ENCODE peak calls at places on chromosome 11, in six cellular contexts. K is heart right ventricle; J is uterus; D is CD8-positive, alpha-beta memory T cell; Q is lung; S is A549. Y is an unnamed sample.
A peak's percentile ranks its signal among the peaks of the same experiment; 100 is the strongest.

GRCh38 chr11:134719397-134719796 is 307.4 kb upstream of the B3GAT1 start:
- DNase-seq in K (no peak), J (no peak), D (no peak), Q (no peak), S (no peak), Y (no peak)

GRCh38 chr11:8688414-8689362 is 6.1 kb downstream of the RPL27A start:
- DNase-seq in K (peak; percentile 95), J (peak; percentile 94), D (peak; percentile 70), Q (peak; percentile 96), S (peak; percentile 98), Y (peak; percentile 97)

GRCh38 chr11:45148276-45148675 is 1.8 kb downstream of the PRDM11 start:
- DNase-seq in K (no peak), J (no peak), D (no peak), Q (no peak), S (no peak), Y (no peak)

GRCh38 chr11:8221917-8222316 is 41.8 kb downstream of the LMO1 start:
- DNase-seq in K (no peak), J (no peak), D (no peak), Q (no peak), S (no peak), Y (no peak)

GRCh38 chr11:5989203-5989602 is 2.4 kb upstream of the OR52L1 start:
- DNase-seq in K (no peak), J (no peak), D (no peak), Q (no peak), S (no peak), Y (no peak)

GRCh38 chr11:64320556-64320955 is 2.6 kb downstream of the PRDX5 start:
- DNase-seq in K (no peak), J (no peak), D (no peak), Q (no peak), S (no peak), Y (no peak)

GRCh38 chr11:116833816-116834534 is 3.4 kb downstream of the APOA1 start:
- DNase-seq in K (no peak), J (no peak), D (no peak), Q (no peak), S (no peak), Y (no peak)

GRCh38 chr11:15584158-15584557 is 469.4 kb downstream of the INSC start:
- DNase-seq in K (no peak), J (no peak), D (no peak), Q (no peak), S (no peak), Y (no peak)

GRCh38 chr11:83054904-83055380 is 16.8 kb downstream of the RAB30 start:
- DNase-seq in K (no peak), J (no peak), D (no peak), Q (no peak), S (no peak), Y (no peak)

GRCh38 chr11:65718964-65719492 is 1.6 kb downstream of the RNASEH2C start:
- DNase-seq in K (no peak), J (no peak), D (no peak), Q (no peak), S (no peak), Y (peak; percentile 47)

GRCh38 chr11:45657496-45658260 is 7.7 kb downstream of the CHST1 start:
- DNase-seq in K (no peak), J (no peak), D (no peak), Q (no peak), S (no peak), Y (peak; percentile 7)

GRCh38 chr11:92224394-92225205 is at the start of gene FAT3:
- DNase-seq in K (peak; percentile 13), J (no peak), D (no peak), Q (no peak), S (peak; percentile 56), Y (peak; percentile 86)

GRCh38 chr11:74019104-74019738 is 10.3 kb upstream of the UCP3 start:
- DNase-seq in K (peak; percentile 18), J (no peak), D (no peak), Q (no peak), S (no peak), Y (no peak)

GRCh38 chr11:47104337-47104950 is 72.2 kb downstream of the ARFGAP2 start:
- DNase-seq in K (no peak), J (no peak), D (no peak), Q (no peak), S (no peak), Y (no peak)

GRCh38 chr11:35116762-35117588 is 22.0 kb upstream of the CD44 start:
- DNase-seq in K (no peak), J (peak; percentile 79), D (no peak), Q (no peak), S (no peak), Y (peak; percentile 64)

GRCh38 chr11:73323464-73323863 is 15.4 kb downstream of the ARHGEF17 start:
- DNase-seq in K (peak; percentile 83), J (peak; percentile 93), D (no peak), Q (peak; percentile 57), S (no peak), Y (peak; percentile 96)

GRCh38 chr11:35185696-35186095 is 46.7 kb downstream of the CD44 start:
- DNase-seq in K (no peak), J (no peak), D (no peak), Q (no peak), S (no peak), Y (no peak)

GRCh38 chr11:105202844-105203548 is 63.4 kb upstream of the CARD18 start:
- DNase-seq in K (no peak), J (no peak), D (no peak), Q (no peak), S (peak; percentile 44), Y (no peak)

GRCh38 chr11:95599959-95600586 is 189.5 kb downstream of the FAM76B start:
- DNase-seq in K (no peak), J (no peak), D (no peak), Q (no peak), S (no peak), Y (no peak)

GRCh38 chr11:9052316-9052715 is 39.1 kb downstream of the SCUBE2 start:
- DNase-seq in K (no peak), J (no peak), D (no peak), Q (no peak), S (no peak), Y (no peak)

GRCh38 chr11:133477263-133477625 is 55.1 kb downstream of the OPCML start:
- DNase-seq in K (no peak), J (no peak), D (no peak), Q (no peak), S (no peak), Y (no peak)

GRCh38 chr11:57223601-57224000 is 13.4 kb downstream of the APLNR start:
- DNase-seq in K (no peak), J (no peak), D (no peak), Q (no peak), S (no peak), Y (no peak)

GRCh38 chr11:75280227-75280671 is 39.7 kb downstream of the TPBGL start:
- DNase-seq in K (peak; percentile 66), J (peak; percentile 78), D (peak; percentile 51), Q (peak; percentile 71), S (peak; percentile 79), Y (peak; percentile 88)

GRCh38 chr11:45383229-45383628 is 97.1 kb upstream of the SYT13 start:
- DNase-seq in K (no peak), J (no peak), D (no peak), Q (no peak), S (no peak), Y (no peak)

GRCh38 chr11:130945945-130946344 is 29.7 kb upstream of the SNX19 start:
- DNase-seq in K (peak; percentile 26), J (peak; percentile 52), D (no peak), Q (peak; percentile 37), S (no peak), Y (peak; percentile 73)

GRCh38 chr11:61542024-61542461 is 33.5 kb downstream of the LRRC10B start:
- DNase-seq in K (no peak), J (peak; percentile 18), D (no peak), Q (no peak), S (no peak), Y (no peak)

GRCh38 chr11:8512547-8512946 is 81.5 kb downstream of the STK33 start:
- DNase-seq in K (no peak), J (no peak), D (no peak), Q (no peak), S (peak; percentile 10), Y (no peak)

DNA sequence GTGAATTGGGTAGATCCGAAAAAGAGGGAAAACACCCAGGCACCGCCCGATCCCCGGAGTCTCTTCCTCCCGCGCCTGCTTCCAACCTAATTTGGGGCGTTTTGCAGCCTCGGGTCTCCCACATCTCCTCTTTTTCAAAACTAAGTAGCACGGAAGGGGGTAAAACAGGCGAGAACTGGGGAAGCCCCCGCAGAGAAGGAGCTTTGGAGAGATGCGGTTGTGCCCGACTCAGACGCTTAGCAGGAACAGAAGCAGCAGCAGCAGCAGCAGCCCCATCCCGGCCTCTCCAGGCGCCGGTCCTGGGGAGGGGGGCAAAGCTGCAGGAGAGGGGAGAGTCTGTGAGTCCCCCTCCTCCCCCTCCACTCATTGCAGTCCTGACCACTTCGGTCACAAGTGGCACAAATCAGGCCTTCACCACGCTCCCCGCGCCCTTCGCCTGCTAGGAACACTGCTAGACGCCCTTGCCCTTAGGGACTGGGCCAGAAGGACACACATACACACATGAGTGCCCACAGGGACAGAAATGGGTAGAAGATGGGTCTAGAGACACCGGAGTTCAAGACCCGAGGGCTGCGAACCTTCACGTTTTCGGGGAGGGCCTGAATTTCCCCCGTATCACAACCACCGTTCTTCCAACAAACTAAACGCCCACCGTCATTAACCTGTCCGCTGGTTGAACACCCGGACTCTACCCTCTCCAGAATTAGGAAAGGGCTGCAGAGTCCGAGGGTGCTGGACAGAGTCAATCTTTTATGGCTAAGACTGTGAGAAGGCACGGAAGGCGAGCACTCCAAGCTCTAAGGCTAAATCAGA is 98.3 kb upstream of the HSD17B12 start:
- DNase-seq in K (no peak), J (no peak), D (no peak), Q (no peak), S (no peak), Y (no peak)
- H3K4me3 ChIP-seq in K (no peak overlapping the region), J (no peak overlapping the region), D (no peak overlapping the region), Q (no peak overlapping the region), S (no peak overlapping the region), Y (no peak overlapping the region)

GRCh38 chr11:12886508-12886907 is 122.6 kb upstream of the RASSF10 start:
- DNase-seq in K (no peak), J (no peak), D (no peak), Q (no peak), S (no peak), Y (no peak)
- H3K4me1 ChIP-seq in K (peaks cover 33% of the 10 kb centered on the region), J (no peaks in the 10 kb centered on the region), D (no peaks in the 10 kb centered on the region), Q (no peaks in the 10 kb centered on the region), S (peaks cover 14% of the 10 kb centered on the region), Y (no peaks in the 10 kb centered on the region)

GRCh38 chr11:2300936-2301630 is 635 bp downstream of the C11orf21 start:
- DNase-seq in K (no peak), J (no peak), D (peak; percentile 22), Q (peak; percentile 29), S (no peak), Y (peak; percentile 63)
- H3K9me3 ChIP-seq in K (no peaks in the 10 kb centered on the region), J (no peaks in the 10 kb centered on the region), D (no peaks in the 10 kb centered on the region), Q (no peaks in the 10 kb centered on the region), S (no peaks in the 10 kb centered on the region), Y (no peaks in the 10 kb centered on the region)

GRCh38 chr11:13923716-13924650 is 38.5 kb upstream of the SPON1 start:
- DNase-seq in K (no peak), J (no peak), D (peak; percentile 27), Q (no peak), S (no peak), Y (no peak)
- H3K4me3 ChIP-seq in K (no peak overlapping the region), J (no peak overlapping the region), D (peak overlapping the region; percentile 49), Q (no peak overlapping the region), S (no peak overlapping the region), Y (no peak overlapping the region)

GRCh38 chr11:86052697-86053641 is 15.9 kb downstream of the PICALM start:
- DNase-seq in K (no peak), J (no peak), D (no peak), Q (no peak), S (no peak), Y (no peak)
- H3K4me1 ChIP-seq in K (peaks cover 70% of the 10 kb centered on the region), J (peaks cover 7% of the 10 kb centered on the region), D (peaks cover 72% of the 10 kb centered on the region), Q (peaks cover 10% of the 10 kb centered on the region), S (peaks cover 7% of the 10 kb centered on the region), Y (peaks cover 11% of the 10 kb centered on the region)